ENCODE peak calls at places on chromosome 22, in nine cellular contexts. R is HCT116, Q is PC-3, E is kidney, X is GM23248, A is H1, S is neural progenitor cell, V is NT2/D1, J is colonic mucosa. G is an unnamed sample.

GRCh38 chr22:16828876-16829275 is 3.7 kb upstream of the XKR3 start:
- DNase-seq in V (no peak), S (no peak), Q (no peak), X (no peak), R (no peak), E (no peak), A (no peak), J (no peak), G (no peak)

GRCh38 chr22:19707347-19708322 is 6.7 kb upstream of the SEPTIN5 start:
- DNase-seq in Q (no peak), E (peak; percentile 63), V (no peak), J (no peak), R (no peak), S (no peak), A (no peak), X (no peak), G (no peak)

GRCh38 chr22:31179345-31179744 is 19.4 kb downstream of the RNF185 start:
- DNase-seq in A (no peak), V (no peak), Q (peak; percentile 92), R (no peak), S (no peak), E (no peak), X (peak; percentile 76), J (peak; percentile 63), G (peak; percentile 81)

GRCh38 chr22:27439131-27439530 is 362.4 kb downstream of the MN1 start:
- DNase-seq in A (no peak), X (no peak), V (no peak), Q (no peak), R (no peak), E (no peak), S (no peak), J (no peak), G (no peak)

GRCh38 chr22:46726066-46726985 is 11.7 kb downstream of the CERK start:
- DNase-seq in A (no peak), Q (no peak), S (no peak), X (no peak), V (no peak), R (no peak), J (no peak), E (no peak), G (peak; percentile 50)

GRCh38 chr22:48741540-48741939 is 1086.1 kb downstream of the BRD1 start:
- DNase-seq in A (no peak), S (no peak), E (no peak), X (no peak), Q (no peak), R (no peak), J (no peak), V (no peak), G (no peak)

GRCh38 chr22:32584650-32585049 is 110.0 kb downstream of the FBXO7 start:
- DNase-seq in E (no peak), R (no peak), Q (no peak), A (no peak), V (no peak), S (no peak), J (no peak), X (peak; percentile 62), G (peak; percentile 84)

GRCh38 chr22:17095538-17095937 is 10.7 kb downstream of the IL17RA start:
- DNase-seq in V (no peak), S (peak; percentile 45), E (no peak), Q (no peak), A (no peak), J (no peak), X (peak; percentile 14), R (no peak), G (no peak)

GRCh38 chr22:31451709-31452571 is 37.7 kb downstream of the EIF4ENIF1 start:
- DNase-seq in V (peak; percentile 5), J (peak; percentile 18), E (no peak), R (peak; percentile 21), S (peak; percentile 51), X (peak; percentile 73), A (no peak), Q (peak; percentile 69), G (peak; percentile 72)

GRCh38 chr22:49330421-49331222 is 497.1 kb downstream of the BRD1 start:
- DNase-seq in E (peak; percentile 22), R (no peak), X (no peak), J (no peak), V (no peak), Q (no peak), S (no peak), A (no peak), G (no peak)

GRCh38 chr22:45235101-45235777 is 5.5 kb downstream of the KIAA0930 start:
- DNase-seq in V (no peak), X (no peak), S (no peak), E (no peak), R (no peak), A (no peak), J (no peak), Q (no peak), G (no peak)
- H3K4me1 ChIP-seq in V (peaks cover 17% of the 10 kb centered on the region), X (peaks cover 4% of the 10 kb centered on the region), S (peaks cover 17% of the 10 kb centered on the region), E (peaks cover 12% of the 10 kb centered on the region), R (peaks cover 20% of the 10 kb centered on the region), A (no peaks in the 10 kb centered on the region), J (no peaks in the 10 kb centered on the region), Q (peaks cover 6% of the 10 kb centered on the region), G (peaks cover 9% of the 10 kb centered on the region)

DNA sequence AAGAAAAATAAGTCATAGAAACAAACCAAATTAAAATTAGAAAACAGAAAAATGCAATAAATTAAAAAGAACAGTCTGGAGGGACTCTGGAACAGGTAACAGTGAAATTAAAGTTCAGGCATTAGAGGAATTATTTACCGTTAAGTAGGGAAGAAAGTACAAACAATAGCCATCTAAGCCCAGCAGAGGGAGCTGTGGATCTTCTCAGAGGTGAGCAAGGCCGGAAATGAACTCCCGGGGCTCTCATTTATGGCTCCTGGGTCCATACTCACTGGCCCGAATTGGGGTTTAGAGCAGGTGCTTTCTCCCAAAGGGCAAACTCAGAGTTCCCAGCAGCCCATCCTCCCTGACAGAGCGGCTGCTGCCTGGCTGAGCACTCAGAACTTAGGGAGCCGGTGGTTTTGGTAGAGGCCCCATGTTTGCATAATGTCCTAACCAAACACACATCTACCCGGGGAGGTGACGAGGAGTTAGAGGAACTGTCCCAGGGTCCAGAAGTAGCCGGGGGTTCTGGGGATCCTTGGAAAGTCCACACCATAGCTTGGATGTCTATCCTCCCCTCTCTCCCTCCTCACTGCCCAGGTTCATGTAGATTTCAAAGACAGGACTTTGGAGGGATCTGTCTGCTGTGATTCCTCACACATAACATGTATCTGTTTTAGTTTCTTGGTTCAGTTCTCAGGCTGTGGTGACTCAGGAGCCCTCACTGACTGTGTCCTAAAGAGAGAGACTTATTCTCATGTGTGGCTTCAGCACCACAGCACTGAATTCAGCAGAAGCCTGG is 87.7 kb upstream of the VPREB1 start:
- DNase-seq in E (no peak), X (peak; percentile 72), R (peak; percentile 74), Q (peak; percentile 75), V (peak; percentile 60), J (peak; percentile 65), A (peak; percentile 21), S (peak; percentile 82), G (peak; percentile 78)
- H3K9ac ChIP-seq in E (no peak overlapping the region), X (no peak overlapping the region), R (no peak overlapping the region), Q (no peak overlapping the region), V (no peak overlapping the region), J (no peak overlapping the region), A (no peak overlapping the region), S (no peak overlapping the region), G (no peak overlapping the region)

GRCh38 chr22:37306494-37306829 is 24.2 kb downstream of the CYTH4 start:
- DNase-seq in E (no peak), A (no peak), Q (no peak), V (no peak), S (no peak), J (no peak), R (no peak), X (no peak), G (no peak)

GRCh38 chr22:37303821-37304274 is 21.5 kb downstream of the CYTH4 start:
- DNase-seq in E (no peak), R (peak; percentile 42), A (no peak), V (no peak), S (no peak), Q (peak; percentile 87), J (no peak), X (peak; percentile 96), G (peak; percentile 87)

GRCh38 chr22:37305873-37306272 is 23.6 kb downstream of the CYTH4 start:
- DNase-seq in V (no peak), E (no peak), S (no peak), R (no peak), X (no peak), J (no peak), A (no peak), Q (no peak), G (no peak)

GRCh38 chr22:37302617-37303555 is 20.6 kb downstream of the CYTH4 start:
- DNase-seq in R (no peak), S (peak; percentile 71), J (no peak), X (no peak), E (no peak), A (no peak), V (no peak), Q (no peak), G (no peak)

DNA sequence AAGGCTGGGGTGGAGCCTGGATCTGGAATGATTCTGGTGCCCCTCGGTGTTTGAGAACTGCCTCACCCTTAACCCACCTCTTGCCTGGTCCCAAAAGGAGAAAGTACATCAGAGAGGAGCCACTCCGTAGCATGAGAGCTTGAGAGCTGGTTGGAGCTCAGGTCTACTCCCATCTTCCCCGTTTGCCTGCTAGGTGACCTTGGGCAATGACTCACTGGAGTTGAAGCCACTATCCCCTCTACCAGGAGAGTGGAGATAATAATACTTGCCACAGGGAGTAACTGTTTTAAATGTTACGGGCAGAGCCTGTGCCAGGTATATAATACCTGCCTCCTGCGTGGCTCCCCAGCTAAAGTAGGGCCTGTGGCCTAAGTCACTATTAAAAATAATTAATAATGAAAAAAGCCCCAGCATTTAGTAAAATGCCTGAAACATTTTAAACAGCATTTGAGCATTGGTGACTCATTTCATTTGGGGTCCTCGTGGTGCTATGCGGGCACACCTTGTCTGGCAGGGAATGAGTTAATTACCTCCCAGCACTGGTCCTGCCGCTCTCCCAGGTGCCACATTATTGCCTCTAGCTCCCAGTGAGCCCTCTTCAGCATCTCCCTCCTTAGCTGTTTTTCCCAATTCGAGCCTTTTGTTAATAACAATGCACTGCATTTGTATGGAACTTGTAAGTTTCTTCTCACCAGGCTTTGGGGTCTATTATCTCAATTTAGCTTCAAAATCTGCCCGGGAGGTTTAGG is 22.5 kb downstream of the CYTH4 start:
- DNase-seq in R (no peak), J (no peak), Q (peak; percentile 28), X (peak; percentile 66), S (peak; percentile 40), E (no peak), A (no peak), V (peak; percentile 13), G (peak; percentile 27)
- H3K4me1 ChIP-seq in R (peaks cover 68% of the 10 kb centered on the region), J (no peaks in the 10 kb centered on the region), Q (peaks cover 62% of the 10 kb centered on the region), X (peaks cover 42% of the 10 kb centered on the region), S (peaks cover 28% of the 10 kb centered on the region), E (no peaks in the 10 kb centered on the region), A (peaks cover 6% of the 10 kb centered on the region), V (peaks cover 20% of the 10 kb centered on the region), G (peaks cover 37% of the 10 kb centered on the region)

DNA sequence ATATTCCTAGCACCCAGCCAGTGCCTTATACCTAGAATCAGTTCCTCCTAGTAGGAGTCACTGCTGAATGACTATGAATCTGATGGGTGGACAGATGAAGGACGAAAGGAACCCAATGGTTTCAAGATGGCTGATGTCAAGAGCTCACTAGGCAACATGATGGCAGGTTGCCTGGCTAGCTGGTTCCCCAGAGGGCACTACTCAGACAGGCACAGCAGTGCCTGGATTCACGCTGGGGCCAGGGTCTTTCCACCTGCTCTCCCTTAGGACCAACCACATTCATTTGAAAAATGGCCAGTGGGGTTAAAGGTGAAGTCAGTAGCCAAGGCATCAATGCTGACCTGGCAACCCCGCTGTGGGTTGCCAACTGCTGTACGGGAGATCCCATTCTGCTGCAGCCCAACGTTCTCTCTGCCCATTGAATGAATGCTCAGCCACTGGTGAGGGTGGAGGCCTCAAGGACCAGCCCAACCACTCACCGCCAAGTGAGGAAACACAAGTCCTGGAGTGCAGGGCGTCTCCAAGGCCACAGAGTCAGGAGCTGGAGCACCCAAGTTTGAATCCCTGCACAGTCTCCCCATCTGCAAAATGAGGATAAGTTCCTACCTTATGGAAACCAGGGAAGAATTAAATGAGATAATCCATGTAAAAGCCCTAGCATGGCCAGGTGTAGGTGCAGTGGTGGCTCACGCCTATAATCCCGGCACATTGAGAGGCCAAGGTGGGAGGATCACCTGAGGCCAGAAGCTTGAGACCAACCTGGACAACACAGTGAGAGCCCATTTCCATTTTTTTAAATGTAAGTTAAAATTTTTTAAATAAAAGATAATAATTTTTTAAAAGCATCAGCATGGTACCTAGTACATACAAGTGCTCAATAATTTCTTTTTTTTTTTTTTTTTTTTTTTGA is 12.4 kb downstream of the MYH9 start:
- DNase-seq in A (no peak), R (no peak), E (no peak), J (no peak), V (no peak), X (peak; percentile 39), Q (no peak), S (no peak), G (no peak)
- H3K9ac ChIP-seq in A (no peak overlapping the region), R (peak overlapping the region; percentile 54), E (no peak overlapping the region), J (no peak overlapping the region), V (no peak overlapping the region), X (peak overlapping the region; percentile 27), Q (no peak overlapping the region), S (no peak overlapping the region), G (no peak overlapping the region)

G was measured in adipocyte.